ENCODE peak calls at places on chromosomes 16 and 17, in eight cellular contexts. F is prostate gland, V is upper lobe of left lung, I is body of pancreas, W is transverse colon, Y is fibroblast of lung, R is astrocyte of the spinal cord, D is testis. Z is an unnamed sample.

GRCh38 chr17:72343911-72344310 is 223.1 kb downstream of the SOX9 start:
- DNase-seq in F (no peak), V (no peak), I (no peak), W (no peak), Y (no peak), R (no peak), D (no peak), Z (no peak)

GRCh38 chr16:56849690-56850680 is 15.0 kb upstream of the SLC12A3 start:
- DNase-seq in F (no peak), V (no peak), I (no peak), W (no peak), Y (peak; percentile 37), R (peak; percentile 80), D (no peak), Z (peak; percentile 72)

GRCh38 chr17:8226536-8227237 is 16.3 kb upstream of the AURKB start:
- DNase-seq in F (peak; percentile 36), V (peak; percentile 57), I (peak; percentile 81), W (peak; percentile 81), Y (peak; percentile 96), R (peak; percentile 94), D (peak; percentile 80), Z (peak; percentile 79)

GRCh38 chr17:61587807-61588660 is 3.0 kb downstream of the NACA2 start:
- DNase-seq in F (no peak), V (no peak), I (no peak), W (no peak), Y (no peak), R (no peak), D (no peak), Z (no peak)

GRCh38 chr16:50469744-50470301 is 78.4 kb upstream of the NKD1 start:
- DNase-seq in F (no peak), V (no peak), I (no peak), W (no peak), Y (no peak), R (no peak), D (no peak), Z (no peak)

GRCh38 chr17:7838291-7839075 is 4.5 kb downstream of the KDM6B start:
- DNase-seq in F (no peak), V (no peak), I (peak; percentile 57), W (peak; percentile 53), Y (peak; percentile 88), R (peak; percentile 56), D (peak; percentile 64), Z (no peak)

GRCh38 chr17:80558046-80558445 is 13.4 kb downstream of the RPTOR start:
- DNase-seq in F (no peak), V (no peak), I (no peak), W (no peak), Y (no peak), R (no peak), D (no peak), Z (no peak)

GRCh38 chr17:1746975-1747543 is 4.4 kb downstream of the SERPINF2 start:
- DNase-seq in F (peak; percentile 94), V (peak; percentile 95), I (no peak), W (peak; percentile 77), Y (no peak), R (no peak), D (peak; percentile 91), Z (no peak)

GRCh38 chr16:71883193-71883848 is 661 bp downstream of the ZNF821 start:
- DNase-seq in F (peak; percentile 29), V (peak; percentile 59), I (peak; percentile 28), W (peak; percentile 61), Y (no peak), R (peak; percentile 8), D (peak; percentile 54), Z (no peak)

GRCh38 chr17:36979585-36979941 is 30.8 kb downstream of the AATF start:
- DNase-seq in F (no peak), V (no peak), I (no peak), W (no peak), Y (peak; percentile 12), R (no peak), D (no peak), Z (no peak)

GRCh38 chr17:79993390-79994221 is 42.1 kb downstream of the TBC1D16 start:
- DNase-seq in F (peak; percentile 64), V (peak; percentile 94), I (peak; percentile 68), W (peak; percentile 80), Y (peak; percentile 98), R (peak; percentile 76), D (peak; percentile 91), Z (no peak)

GRCh38 chr16:75252946-75253911 is 1.8 kb upstream of the BCAR1 start:
- DNase-seq in F (no peak), V (no peak), I (no peak), W (no peak), Y (peak; percentile 52), R (peak; percentile 37), D (peak; percentile 75), Z (no peak)

GRCh38 chr16:65769776-65770438 is 596.6 kb upstream of the CDH5 start:
- DNase-seq in F (no peak), V (no peak), I (no peak), W (no peak), Y (no peak), R (no peak), D (no peak), Z (no peak)
- H3K4me3 ChIP-seq in F (no peak overlapping the region), V (no peak overlapping the region), I (no peak overlapping the region), W (no peak overlapping the region), Y (no peak overlapping the region), R (no peak overlapping the region), D (no peak overlapping the region), Z (no peak overlapping the region)

DNA sequence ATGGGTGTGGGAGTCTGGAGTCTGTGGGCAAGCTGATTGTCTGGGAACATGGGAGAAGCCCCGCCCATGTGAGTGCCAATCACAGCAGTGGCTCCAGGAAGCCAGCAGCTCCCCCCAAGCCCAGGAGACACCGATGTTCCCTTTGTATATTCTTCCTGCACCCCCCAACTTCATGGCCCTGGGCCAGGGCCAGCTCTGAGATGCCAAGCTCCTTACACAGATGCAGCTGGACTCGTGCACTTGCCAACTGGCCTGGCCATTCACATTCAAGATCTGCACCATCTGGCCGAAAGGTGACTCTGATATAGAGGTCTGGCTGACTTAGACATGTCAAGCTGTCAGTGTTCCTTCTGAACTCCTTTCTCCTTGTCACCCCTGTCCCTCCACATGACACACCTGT is 50.5 kb downstream of the CACNG5 start:
- DNase-seq in F (no peak), V (no peak), I (no peak), W (no peak), Y (no peak), R (no peak), D (no peak), Z (no peak)
- TF ChIP-seq CTCF in F (no peak), V (no peak), I (no peak), W (no peak), Y (no peak), R (no peak), D (no peak), Z (no peak)

GRCh38 chr17:78324391-78325075 is 35.3 kb downstream of the SOCS3 start:
- DNase-seq in F (no peak), V (peak; percentile 61), I (peak; percentile 35), W (peak; percentile 60), Y (peak; percentile 93), R (peak; percentile 93), D (peak; percentile 82), Z (peak; percentile 57)

GRCh38 chr17:78325076-78325712 is 34.7 kb downstream of the SOCS3 start:
- DNase-seq in F (no peak), V (peak; percentile 47), I (no peak), W (peak; percentile 49), Y (peak; percentile 55), R (peak; percentile 75), D (peak; percentile 60), Z (no peak)

GRCh38 chr17:78322858-78323455 is 36.9 kb downstream of the SOCS3 start:
- DNase-seq in F (no peak), V (no peak), I (no peak), W (peak; percentile 34), Y (no peak), R (no peak), D (peak; percentile 68), Z (no peak)

GRCh38 chr17:78322327-78322857 is 37.5 kb downstream of the SOCS3 start:
- DNase-seq in F (no peak), V (no peak), I (no peak), W (no peak), Y (no peak), R (no peak), D (no peak), Z (no peak)

DNA sequence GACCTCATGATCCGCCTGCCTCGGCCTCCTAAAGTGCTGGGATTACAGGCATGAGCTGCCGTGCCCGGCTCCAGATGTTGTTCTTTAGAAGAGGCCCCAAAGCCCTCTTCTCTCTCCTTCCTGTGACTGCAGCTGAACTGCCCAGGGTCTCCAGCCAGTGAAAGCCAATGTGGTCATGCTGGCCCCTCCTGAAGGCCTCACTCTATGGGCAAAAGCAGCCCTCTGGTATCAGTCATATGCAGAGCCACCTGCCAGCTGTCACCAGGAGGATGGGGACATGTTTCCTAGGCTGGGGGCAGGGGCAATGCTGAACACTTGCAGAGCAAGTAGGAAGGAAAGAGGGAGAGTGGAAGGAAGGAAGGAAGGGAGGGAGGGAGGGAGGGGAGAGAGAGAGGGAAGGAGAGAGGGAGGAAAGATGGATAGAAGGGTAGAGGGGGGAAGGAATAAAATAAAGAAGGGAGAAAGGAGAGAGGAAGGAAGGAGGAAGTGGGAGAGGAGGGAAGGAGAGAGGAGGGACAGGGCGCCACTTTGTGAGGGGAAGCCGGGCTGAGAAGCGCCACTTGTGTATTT is 36.0 kb downstream of the SOCS3 start:
- DNase-seq in F (no peak), V (no peak), I (no peak), W (no peak), Y (no peak), R (no peak), D (no peak), Z (no peak)
- H3K4me3 ChIP-seq in F (no peak overlapping the region), V (no peak overlapping the region), I (no peak overlapping the region), W (no peak overlapping the region), Y (no peak overlapping the region), R (no peak overlapping the region), D (no peak overlapping the region), Z (no peak overlapping the region)

DNA sequence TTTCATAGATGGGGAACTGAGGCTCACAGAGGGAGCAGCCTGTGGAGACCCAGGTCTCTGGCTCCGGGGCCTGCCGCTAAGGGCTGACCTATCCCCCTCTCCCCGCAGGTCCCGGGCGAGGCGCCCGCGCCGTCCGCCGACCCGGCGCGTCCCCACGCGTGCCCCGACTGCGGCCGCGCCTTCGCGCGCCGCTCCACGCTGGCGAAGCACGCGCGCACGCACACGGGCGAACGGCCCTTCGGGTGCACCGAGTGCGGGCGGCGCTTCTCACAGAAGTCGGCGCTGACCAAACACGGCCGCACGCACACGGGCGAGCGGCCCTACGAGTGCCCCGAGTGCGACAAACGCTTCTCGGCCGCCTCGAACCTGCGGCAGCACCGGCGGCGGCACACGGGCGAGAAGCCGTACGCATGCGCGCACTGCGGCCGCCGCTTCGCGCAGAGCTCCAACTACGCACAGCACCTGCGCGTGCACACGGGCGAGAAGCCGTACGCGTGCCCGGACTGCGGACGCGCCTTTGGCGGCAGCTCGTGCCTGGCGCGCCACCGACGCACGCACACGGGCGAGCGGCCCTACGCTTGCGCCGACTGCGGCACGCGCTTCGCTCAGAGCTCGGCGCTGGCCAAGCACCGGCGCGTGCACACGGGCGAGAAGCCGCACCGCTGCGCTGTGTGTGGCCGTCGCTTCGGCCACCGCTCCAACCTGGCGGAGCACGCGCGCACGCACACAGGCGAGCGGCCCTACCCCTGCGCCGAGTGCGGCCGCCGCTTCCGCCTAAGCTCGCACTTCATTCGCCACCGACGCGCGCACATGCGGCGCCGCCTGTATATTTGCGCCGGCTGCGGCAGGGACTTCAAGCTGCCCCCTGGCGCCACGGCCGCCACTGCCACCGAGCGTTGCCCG is 10.3 kb downstream of the ZNF771 start:
- DNase-seq in F (peak; percentile 78), V (peak; percentile 80), I (peak; percentile 89), W (peak; percentile 90), Y (peak; percentile 92), R (peak; percentile 92), D (peak; percentile 78), Z (peak; percentile 73)
- TF ChIP-seq CTCF in F (peak; percentile 27), V (peak; percentile 61), I (peak; percentile 60), W (peak; percentile 11), Y (no peak), R (peak; percentile 6), D (peak; percentile 10), Z (no peak)

GRCh38 chr16:9528680-9529079 is 437.2 kb downstream of the HAPSTR1 start:
- DNase-seq in F (no peak), V (peak; percentile 25), I (no peak), W (no peak), Y (no peak), R (no peak), D (no peak), Z (no peak)
- H3K4me3 ChIP-seq in F (no peak overlapping the region), V (no peak overlapping the region), I (no peak overlapping the region), W (no peak overlapping the region), Y (no peak overlapping the region), R (no peak overlapping the region), D (no peak overlapping the region), Z (no peak overlapping the region)